ENCODE peak calls at places on chromosomes 4 and X, in six cellular contexts. X is stomach, P is NB4, Q is astrocyte of the cerebellum, R is fibroblast of pulmonary artery, Z is AG04450. J is an unnamed sample.

GRCh38 chrX:119784747-119785446 is 6.5 kb downstream of the RPL39 start:
- DNase-seq in X (peak; percentile 44), P (peak; percentile 68), Q (no peak), R (peak; percentile 44), Z (no peak), J (peak; percentile 49)

GRCh38 chrX:56281789-56282188 is 49.6 kb downstream of the KLF8 start:
- DNase-seq in X (no peak), P (peak; percentile 28), Q (peak; percentile 1), R (peak; percentile 40), Z (no peak), J (no peak)

GRCh38 chrX:3451566-3451965 is 105.1 kb upstream of the MXRA5 start:
- DNase-seq in X (no peak), P (no peak), Q (no peak), R (no peak), Z (no peak), J (no peak)

GRCh38 chr4:39044947-39045734 is 12.9 kb upstream of the TMEM156 start:
- DNase-seq in X (peak; percentile 32), P (peak; percentile 80), Q (no peak), R (peak; percentile 33), Z (no peak), J (no peak)

GRCh38 chr4:3293410-3294391 is 880 bp downstream of the RGS12 start:
- DNase-seq in X (peak; percentile 22), P (no peak), Q (no peak), R (no peak), Z (no peak), J (no peak)

GRCh38 chr4:142128529-142128928 is 492.1 kb downstream of the IL15 start:
- DNase-seq in X (no peak), P (no peak), Q (peak; percentile 28), R (peak; percentile 54), Z (no peak), J (no peak)

GRCh38 chrX:129781134-129782014 is 1.6 kb downstream of the SASH3 start:
- DNase-seq in X (peak; percentile 50), P (peak; percentile 94), Q (no peak), R (no peak), Z (no peak), J (peak; percentile 67)

GRCh38 chrX:138711399-138712347 is at the start of gene FGF13:
- DNase-seq in X (peak; percentile 29), P (peak; percentile 12), Q (no peak), R (no peak), Z (no peak), J (peak; percentile 7)

GRCh38 chr4:165548702-165549101 is 169.9 kb downstream of the CPE start:
- DNase-seq in X (no peak), P (no peak), Q (no peak), R (no peak), Z (no peak), J (no peak)

GRCh38 chr4:83504544-83504943 is 19.6 kb upstream of the ABRAXAS1 start:
- DNase-seq in X (no peak), P (no peak), Q (no peak), R (no peak), Z (no peak), J (no peak)

GRCh38 chrX:85108165-85108564 is 104.5 kb downstream of the APOOL start:
- DNase-seq in X (no peak), P (no peak), Q (no peak), R (no peak), Z (no peak), J (no peak)

GRCh38 chr4:147056951-147057630 is 111.4 kb upstream of the TTC29 start:
- DNase-seq in X (no peak), P (peak; percentile 43), Q (no peak), R (peak; percentile 42), Z (no peak), J (no peak)

GRCh38 chr4:16721618-16722291 is 176.7 kb downstream of the LDB2 start:
- DNase-seq in X (no peak), P (no peak), Q (peak; percentile 22), R (peak; percentile 82), Z (peak; percentile 26), J (no peak)

GRCh38 chrX:108312938-108313337 is 125.3 kb downstream of the COL4A6 start:
- DNase-seq in X (peak; percentile 27), P (no peak), Q (no peak), R (peak; percentile 48), Z (no peak), J (no peak)

GRCh38 chrX:38959736-38960534 is 158.7 kb downstream of the MID1IP1 start:
- DNase-seq in X (no peak), P (no peak), Q (no peak), R (peak; percentile 55), Z (no peak), J (no peak)

GRCh38 chr4:24655326-24655725 is 71.0 kb upstream of the DHX15 start:
- DNase-seq in X (no peak), P (no peak), Q (no peak), R (no peak), Z (no peak), J (no peak)

GRCh38 chr4:81635747-81636146 is 164.0 kb upstream of the RASGEF1B start:
- DNase-seq in X (peak; percentile 45), P (peak; percentile 73), Q (no peak), R (no peak), Z (no peak), J (peak; percentile 80)

GRCh38 chr4:108620933-108621905 is 843 bp downstream of the RPL34 start:
- DNase-seq in X (no peak), P (no peak), Q (no peak), R (no peak), Z (no peak), J (no peak)

GRCh38 chr4:3674479-3674851 is 91.7 kb upstream of the ADRA2C start:
- DNase-seq in X (no peak), P (no peak), Q (no peak), R (no peak), Z (no peak), J (no peak)

GRCh38 chrX:31280580-31280979 is 208.7 kb upstream of the FTHL17 start:
- DNase-seq in X (no peak), P (no peak), Q (no peak), R (no peak), Z (no peak), J (no peak)

GRCh38 chrX:101659601-101660063 is at the start of gene ARMCX2:
- DNase-seq in X (peak; percentile 36), P (no peak), Q (peak; percentile 44), R (peak; percentile 73), Z (peak; percentile 36), J (peak; percentile 44)

GRCh38 chr4:119057417-119057816 is 78.2 kb upstream of the MYOZ2 start:
- DNase-seq in X (no peak), P (no peak), Q (no peak), R (no peak), Z (no peak), J (no peak)

GRCh38 chr4:174357321-174357720 is 73.6 kb downstream of the CEP44 start:
- DNase-seq in X (no peak), P (peak; percentile 9), Q (no peak), R (no peak), Z (no peak), J (no peak)

GRCh38 chrX:110338850-110339373 is 19.7 kb upstream of the RTL9 start:
- DNase-seq in X (peak; percentile 40), P (no peak), Q (no peak), R (no peak), Z (no peak), J (no peak)

GRCh38 chr4:18935956-18936355 is 914.4 kb upstream of the LCORL start:
- DNase-seq in X (no peak), P (no peak), Q (no peak), R (peak; percentile 7), Z (no peak), J (no peak)

GRCh38 chrX:148067285-148067684 is 86.1 kb downstream of the FMR1NB start:
- DNase-seq in X (no peak), P (no peak), Q (no peak), R (no peak), Z (no peak), J (no peak)

GRCh38 chrX:19747672-19748610 is 139.5 kb downstream of the SH3KBP1 start:
- DNase-seq in X (no peak), P (peak; percentile 91), Q (no peak), R (no peak), Z (no peak), J (peak; percentile 48)

GRCh38 chr4:186832906-186833305 is 109.2 kb upstream of the FAT1 start:
- DNase-seq in X (no peak), P (no peak), Q (no peak), R (peak; percentile 79), Z (no peak), J (no peak)

GRCh38 chr4:6116696-6117285 is 83.6 kb downstream of the JAKMIP1 start:
- DNase-seq in X (peak; percentile 71), P (no peak), Q (no peak), R (no peak), Z (no peak), J (no peak)

GRCh38 chrX:14916017-14916674 is 42.9 kb downstream of the MOSPD2 start:
- DNase-seq in X (no peak), P (no peak), Q (peak; percentile 72), R (peak; percentile 59), Z (peak; percentile 39), J (no peak)

GRCh38 chrX:106952988-106953387 is 32.8 kb downstream of the CLDN2 start:
- DNase-seq in X (no peak), P (peak; percentile 3), Q (no peak), R (peak; percentile 51), Z (no peak), J (no peak)
- TF ChIP-seq CTCF in X (peak; percentile 24), P (peak; percentile 16), Q (peak; percentile 26), R (peak; percentile 44), Z (peak; percentile 48), J (peak; percentile 42)

GRCh38 chrX:76427560-76428242 is at the start of gene MAGEE1:
- DNase-seq in X (peak; percentile 78), P (peak; percentile 65), Q (peak; percentile 27), R (peak; percentile 52), Z (no peak), J (peak; percentile 79)
- H3K4me3 ChIP-seq in X (peak within 1 kb of the TSS; percentile 76), P (peak within 1 kb of the TSS; percentile 51), Q (peak within 1 kb of the TSS; percentile 57), R (peak within 1 kb of the TSS; percentile 58), Z (peak within 1 kb of the TSS; percentile 62), J (peak within 1 kb of the TSS; percentile 56)

DNA sequence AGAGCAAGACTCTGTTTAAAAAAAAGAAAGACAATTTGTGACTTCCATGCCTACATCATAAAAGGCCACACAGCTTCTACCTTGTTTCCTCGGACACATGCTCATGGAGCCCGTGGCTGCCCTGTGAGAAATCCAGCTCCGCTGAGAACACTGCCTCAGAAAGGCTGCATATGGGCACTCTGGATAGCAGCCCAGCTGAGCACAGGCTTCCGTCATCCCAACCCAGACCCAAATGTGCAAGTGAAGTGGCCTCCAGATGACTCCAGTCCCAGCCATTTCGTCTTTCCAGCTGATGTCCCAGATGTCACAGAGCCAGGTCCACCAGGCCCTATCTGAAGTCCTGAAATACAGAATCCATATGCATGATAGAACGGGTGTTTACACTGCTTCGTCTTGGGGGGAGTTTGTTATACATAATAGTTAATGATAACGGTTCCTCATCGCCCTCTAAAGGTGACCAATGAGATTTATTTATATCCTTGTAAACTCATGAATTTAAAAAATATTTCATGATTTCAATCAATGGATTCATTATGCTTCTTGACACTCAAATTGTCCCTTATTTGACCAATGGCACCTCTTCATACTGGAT is 72.7 kb upstream of the TRIM2 start:
- DNase-seq in X (no peak), P (no peak), Q (no peak), R (peak; percentile 3), Z (no peak), J (no peak)
- TF ChIP-seq CTCF in X (no peak), P (no peak), Q (peak; percentile 20), R (peak; percentile 16), Z (peak; percentile 7), J (no peak)

DNA sequence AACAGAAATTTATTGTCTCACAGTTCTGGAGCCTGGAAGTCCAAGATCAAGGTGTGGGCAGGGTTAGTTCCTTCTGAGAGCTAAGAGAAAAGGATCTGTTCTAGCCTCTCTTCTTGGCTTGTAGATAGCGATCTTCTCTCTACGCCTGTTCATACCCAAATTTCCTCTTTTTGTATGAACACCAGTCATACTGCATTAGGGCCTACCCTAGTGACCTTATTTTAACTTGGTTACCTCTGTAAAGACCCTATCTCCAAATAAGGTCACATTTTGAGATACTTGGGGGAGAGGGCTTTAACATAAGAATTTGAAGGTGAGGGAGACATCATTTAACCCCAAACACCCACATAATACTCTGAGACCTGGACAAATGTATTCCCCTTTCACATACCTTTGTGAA is 55.6 kb upstream of the SPP1 start:
- DNase-seq in X (no peak), P (peak; percentile 47), Q (no peak), R (no peak), Z (no peak), J (no peak)
- H3K4me3 ChIP-seq in X (no peak overlapping the region), P (no peak overlapping the region), Q (no peak overlapping the region), R (no peak overlapping the region), Z (no peak overlapping the region), J (no peak overlapping the region)